ENCODE peak calls at places on chromosomes 16 and 17, in four cellular contexts. One of them, this sample, is unnamed.

GRCh38 chr17:72977768-72978417 is 114.6 kb downstream of the SLC39A11 start:
- DNase-seq in K562: peak
- DNase-seq in HepG2: no peak
- DNase-seq in GM12878: no peak
- DNase-seq in this sample: no peak

GRCh38 chr16:66446737-66447136 is 19.6 kb downstream of the BEAN1 start:
- DNase-seq in K562: no peak
- DNase-seq in HepG2: no peak
- DNase-seq in GM12878: no peak
- DNase-seq in this sample: no peak

GRCh38 chr16:1283996-1284592 is 25.3 kb upstream of the UBE2I start:
- DNase-seq in K562: no peak
- DNase-seq in HepG2: no peak
- DNase-seq in GM12878: no peak
- DNase-seq in this sample: no peak

GRCh38 chr17:7191571-7192270 is 12.6 kb upstream of the ASGR1 start:
- DNase-seq in K562: peak
- DNase-seq in HepG2: peak
- DNase-seq in GM12878: no peak
- DNase-seq in this sample: peak

GRCh38 chr17:20307325-20307910 is 159.9 kb downstream of the LGALS9B start:
- DNase-seq in K562: no peak
- DNase-seq in HepG2: no peak
- DNase-seq in GM12878: no peak
- DNase-seq in this sample: no peak

GRCh38 chr17:80071116-80071980 is 30.0 kb upstream of the GAA start:
- DNase-seq in K562: no peak
- DNase-seq in HepG2: peak
- DNase-seq in GM12878: no peak
- DNase-seq in this sample: no peak

GRCh38 chr16:61580579-61580978 is 455.7 kb downstream of the CDH8 start:
- DNase-seq in K562: no peak
- DNase-seq in HepG2: no peak
- DNase-seq in GM12878: no peak
- DNase-seq in this sample: no peak

GRCh38 chr17:81550285-81550684 is 1.9 kb downstream of the FAAP100 start:
- DNase-seq in K562: no peak
- DNase-seq in HepG2: no peak
- DNase-seq in GM12878: no peak
- DNase-seq in this sample: no peak

GRCh38 chr17:45906237-45906636 is 11.9 kb downstream of the MAPT start:
- DNase-seq in K562: no peak
- DNase-seq in HepG2: no peak
- DNase-seq in GM12878: no peak
- DNase-seq in this sample: no peak

GRCh38 chr16:84737658-84738057 is 37.9 kb downstream of the USP10 start:
- DNase-seq in K562: no peak
- DNase-seq in HepG2: no peak
- DNase-seq in GM12878: no peak
- DNase-seq in this sample: no peak

GRCh38 chr17:68565656-68566055 is 35.5 kb downstream of the FAM20A start:
- DNase-seq in K562: no peak
- DNase-seq in HepG2: no peak
- DNase-seq in GM12878: no peak
- DNase-seq in this sample: no peak

GRCh38 chr17:68564415-68565111 is 36.6 kb downstream of the FAM20A start:
- DNase-seq in K562: no peak
- DNase-seq in HepG2: no peak
- DNase-seq in GM12878: no peak
- DNase-seq in this sample: no peak

GRCh38 chr17:68556551-68556950 is 44.3 kb downstream of the PRKAR1A start:
- DNase-seq in K562: no peak
- DNase-seq in HepG2: no peak
- DNase-seq in GM12878: no peak
- DNase-seq in this sample: no peak

GRCh38 chr17:68562736-68563135 is 38.4 kb downstream of the FAM20A start:
- DNase-seq in K562: no peak
- DNase-seq in HepG2: no peak
- DNase-seq in GM12878: no peak
- DNase-seq in this sample: no peak

DNA sequence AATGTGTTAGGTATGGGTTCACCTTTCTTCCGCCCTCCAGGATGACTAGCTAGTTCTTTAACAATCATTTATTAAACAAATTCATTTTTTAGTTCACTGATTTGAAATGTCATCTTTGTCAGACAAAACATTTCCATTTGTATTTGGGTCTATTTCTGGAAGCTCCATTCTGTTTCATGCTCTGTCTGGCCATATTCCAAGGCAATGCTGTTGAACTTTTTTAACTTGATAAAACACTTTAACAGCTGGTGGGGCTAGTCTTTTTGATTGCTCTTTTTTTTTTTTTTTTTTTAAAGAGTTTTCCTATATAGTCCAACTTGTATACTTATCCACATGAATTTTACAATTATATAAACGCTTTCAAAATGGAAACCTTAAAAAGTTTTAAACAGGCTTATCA is 39.8 kb downstream of the FAM20A start:
- DNase-seq in K562: no peak
- DNase-seq in HepG2: no peak
- DNase-seq in GM12878: no peak
- DNase-seq in this sample: no peak
- TF ChIP-seq TARDBP in K562: no peak
- TF ChIP-seq TARDBP in HepG2: no peak
- TF ChIP-seq TARDBP in GM12878: no peak
- TF ChIP-seq TARDBP in this sample: no peak

GRCh38 chr16:3642397-3643094 is 11.9 kb upstream of the DNASE1 start:
- DNase-seq in K562: peak
- DNase-seq in HepG2: no peak
- DNase-seq in GM12878: no peak
- DNase-seq in this sample: no peak
- TF ChIP-seq SP1 in K562: no peak
- TF ChIP-seq SP1 in HepG2: no peak
- TF ChIP-seq SP1 in GM12878: no peak
- TF ChIP-seq SP1 in this sample: no peak

GRCh38 chr16:46687486-46687885 is 1.5 kb downstream of the VPS35 start:
- DNase-seq in K562: no peak
- DNase-seq in HepG2: no peak
- DNase-seq in GM12878: no peak
- DNase-seq in this sample: no peak

GRCh38 chr16:46689492-46690280 is at the start of gene ORC6:
- DNase-seq in K562: peak
- DNase-seq in HepG2: peak
- DNase-seq in GM12878: no peak
- DNase-seq in this sample: peak

GRCh38 chr16:46688657-46689491 is at the start of gene VPS35:
- DNase-seq in K562: peak
- DNase-seq in HepG2: peak
- DNase-seq in GM12878: peak
- DNase-seq in this sample: peak

GRCh38 chr16:46686815-46687473 is 2.0 kb downstream of the VPS35 start:
- DNase-seq in K562: no peak
- DNase-seq in HepG2: no peak
- DNase-seq in GM12878: no peak
- DNase-seq in this sample: no peak

DNA sequence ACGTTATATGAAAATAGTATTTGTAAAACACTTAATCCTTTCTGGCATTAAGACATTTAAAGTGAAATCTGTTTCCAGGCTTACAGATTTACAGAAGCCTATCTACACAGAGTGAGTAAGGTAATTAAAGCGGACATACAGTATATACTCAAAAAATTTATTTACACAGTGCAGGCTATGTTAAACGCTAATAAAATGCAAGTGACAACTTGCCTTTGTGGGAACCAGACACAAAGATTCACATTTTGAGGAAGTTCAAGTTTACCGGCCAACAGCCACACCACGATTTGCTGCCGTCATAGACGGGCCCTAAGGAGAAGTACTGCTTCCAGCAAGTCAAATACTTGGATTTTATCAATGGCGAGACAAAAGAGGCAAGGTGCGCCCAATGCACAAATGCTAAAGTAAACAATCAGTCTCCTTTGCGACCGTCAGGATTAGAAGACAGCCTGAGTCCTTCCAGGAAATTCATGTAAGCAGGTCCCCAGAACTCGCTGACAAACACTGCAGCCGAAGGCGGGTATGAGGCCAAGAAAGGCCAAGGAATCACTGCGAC is 799 bp downstream of the VPS35 start:
- DNase-seq in K562: no peak
- DNase-seq in HepG2: no peak
- DNase-seq in GM12878: no peak
- DNase-seq in this sample: no peak
- TF ChIP-seq TARDBP in K562: no peak
- TF ChIP-seq TARDBP in HepG2: no peak
- TF ChIP-seq TARDBP in GM12878: no peak
- TF ChIP-seq TARDBP in this sample: no peak

DNA sequence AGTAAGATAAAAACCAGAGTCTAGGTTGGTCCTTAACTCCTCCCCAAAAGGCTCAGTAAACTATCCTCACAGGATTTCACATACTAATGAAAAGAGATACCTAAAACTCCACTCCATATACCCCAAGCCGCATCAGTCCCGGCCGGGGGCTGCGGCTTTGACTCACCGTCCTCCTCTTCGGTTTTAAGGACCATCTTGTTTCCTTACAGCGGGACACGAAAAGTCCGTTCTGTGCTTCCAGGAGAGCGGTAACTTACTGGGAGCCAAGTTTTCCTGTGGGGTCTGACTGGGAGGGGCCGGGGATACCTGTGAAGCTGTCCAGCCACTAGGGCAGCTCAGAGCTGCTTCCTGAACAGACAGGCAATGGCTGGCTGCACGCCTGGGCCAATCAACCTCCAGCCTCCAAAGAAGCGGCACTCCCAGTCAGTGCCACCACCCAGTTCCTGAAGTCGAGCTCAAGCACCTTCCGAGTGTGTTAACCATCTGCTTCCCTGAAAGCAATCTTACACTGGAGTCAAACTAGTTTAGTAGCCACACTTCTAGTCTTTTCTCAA is 45.5 kb downstream of the CYTH1 start:
- DNase-seq in K562: peak
- DNase-seq in HepG2: no peak
- DNase-seq in GM12878: no peak
- DNase-seq in this sample: peak
- TF ChIP-seq SP1 in K562: no peak
- TF ChIP-seq SP1 in HepG2: no peak
- TF ChIP-seq SP1 in GM12878: no peak
- TF ChIP-seq SP1 in this sample: no peak

GRCh38 chr17:13395346-13395745 is 206.4 kb downstream of the HS3ST3A1 start:
- DNase-seq in K562: no peak
- DNase-seq in HepG2: no peak
- DNase-seq in GM12878: no peak
- DNase-seq in this sample: no peak
- TF ChIP-seq TARDBP in K562: no peak
- TF ChIP-seq TARDBP in HepG2: no peak
- TF ChIP-seq TARDBP in GM12878: no peak
- TF ChIP-seq TARDBP in this sample: no peak